ENCODE peak calls at places on chromosomes 7 and 10, in seven cellular contexts. C is HT1080; A is activated naive CD8-positive, alpha-beta T cell treated with anti-CD3 and anti-CD28 coated beads for 36 hours; N is NCI-H1694 treated with DMSO at 0.1 percent for 48 hours; O is vagina; G is SW 1271; U is fibroblast of the aortic adventitia. S is an unnamed sample.

GRCh38 chr10:47164126-47164799 is 135.7 kb upstream of the GDF10 start:
- DNase-seq in N (no peak), A (no peak), C (peak), U (peak), G (no peak), O (peak), S (no peak)

GRCh38 chr7:85719981-85720963 is 533.4 kb upstream of the SEMA3D start:
- DNase-seq in N (peak), A (no peak), O (no peak), G (no peak), U (peak), C (peak), S (no peak)

GRCh38 chr7:38628630-38629385 is 2.4 kb downstream of the AMPH start:
- DNase-seq in N (no peak), C (peak), O (no peak), U (peak), G (no peak), A (no peak), S (no peak)

GRCh38 chr10:124624875-124625274 is 119.3 kb downstream of the FAM53B start:
- DNase-seq in G (no peak), N (no peak), C (no peak), O (no peak), A (no peak), U (no peak), S (no peak)

GRCh38 chr10:28677889-28678686 is 767 bp downstream of the BAMBI start:
- DNase-seq in O (no peak), G (no peak), U (peak), C (peak), N (no peak), A (peak), S (no peak)

GRCh38 chr10:21715531-21716195 is 181.6 kb downstream of the MLLT10 start:
- DNase-seq in C (peak), A (no peak), G (peak), N (no peak), U (no peak), O (no peak), S (no peak)

GRCh38 chr10:45374451-45375052 is 536 bp downstream of the ALOX5 start:
- DNase-seq in O (no peak), G (no peak), N (no peak), C (no peak), A (no peak), U (no peak), S (no peak)

GRCh38 chr10:19860107-19860506 is 43.9 kb downstream of the PLXDC2 start:
- DNase-seq in C (no peak), U (no peak), A (no peak), N (no peak), G (no peak), O (no peak), S (no peak)

GRCh38 chr10:126932516-126932915 is 27.3 kb downstream of the DOCK1 start:
- DNase-seq in U (no peak), A (no peak), N (no peak), G (no peak), C (no peak), O (no peak), S (no peak)

GRCh38 chr7:32161708-32162107 is 91.5 kb upstream of the PDE1C start:
- DNase-seq in G (no peak), O (no peak), C (peak), N (no peak), U (peak), A (no peak), S (no peak)

GRCh38 chr10:101053516-101053915 is 8.3 kb upstream of the KAZALD1 start:
- DNase-seq in O (no peak), A (no peak), G (no peak), C (no peak), U (peak), N (no peak), S (no peak)

GRCh38 chr10:42954776-42955492 is 121.9 kb upstream of the RET start:
- DNase-seq in A (no peak), O (no peak), C (no peak), N (no peak), U (no peak), G (no peak), S (no peak)

GRCh38 chr10:28295346-28295745 is 7.5 kb downstream of the MPP7 start:
- DNase-seq in A (no peak), N (no peak), G (no peak), C (no peak), U (peak), O (no peak), S (no peak)

GRCh38 chr10:71272122-71272771 is 46.8 kb upstream of the SLC29A3 start:
- DNase-seq in A (no peak), U (peak), O (no peak), N (no peak), G (peak), C (peak), S (peak)

GRCh38 chr7:44292876-44293560 is 32.4 kb downstream of the CAMK2B start:
- DNase-seq in N (no peak), O (no peak), C (no peak), G (no peak), A (no peak), U (no peak), S (no peak)

GRCh38 chr10:6171891-6172354 is 30.8 kb upstream of the PFKFB3 start:
- DNase-seq in G (no peak), A (no peak), U (peak), N (no peak), O (no peak), C (peak), S (peak)

GRCh38 chr10:71040890-71041590 is 152.7 kb upstream of the PCBD1 start:
- DNase-seq in C (no peak), U (no peak), A (no peak), O (no peak), G (no peak), N (no peak), S (no peak)

GRCh38 chr7:5584091-5584490 is 160.5 kb upstream of the TNRC18 start:
- DNase-seq in C (no peak), N (no peak), O (no peak), G (no peak), A (no peak), U (peak), S (no peak)

GRCh38 chr10:131723601-131724530 is 176.9 kb upstream of the PPP2R2D start:
- DNase-seq in C (no peak), N (no peak), O (peak), A (no peak), G (no peak), U (no peak), S (no peak)

GRCh38 chr10:76301950-76302349 is 870.5 kb downstream of the LRMDA start:
- DNase-seq in G (peak), N (peak), U (no peak), C (peak), A (no peak), O (no peak), S (no peak)

GRCh38 chr7:106737202-106737562 is 76.2 kb upstream of the CCDC71L start:
- DNase-seq in C (peak), O (no peak), A (no peak), N (peak), U (peak), G (peak), S (no peak)

GRCh38 chr7:29410981-29411380 is 152.7 kb upstream of the PRR15 start:
- DNase-seq in U (no peak), C (no peak), O (no peak), N (no peak), A (no peak), G (no peak), S (no peak)